ENCODE peak calls at places on chromosomes 6 and 20, in five cellular contexts. K is H1, Z is GM23338, R is Karpas-422, P is mesendoderm. T is an unnamed sample.

GRCh38 chr20:57458400-57459160 is 66.4 kb downstream of the CTCFL start:
- DNase-seq in K (no peak), Z (no peak), R (peak), P (no peak), T (no peak)

GRCh38 chr20:54681869-54682268 is 206.5 kb downstream of the DOK5 start:
- DNase-seq in K (no peak), Z (no peak), R (no peak), P (no peak), T (no peak)

GRCh38 chr20:25083141-25083772 is 1.3 kb upstream of the VSX1 start:
- DNase-seq in K (peak), Z (peak), R (no peak), P (no peak), T (no peak)

GRCh38 chr6:125930810-125931418 is 25.7 kb upstream of the HINT3 start:
- DNase-seq in K (no peak), Z (no peak), R (no peak), P (no peak), T (no peak)

GRCh38 chr6:112038756-112039430 is 15.0 kb upstream of the CCN6 start:
- DNase-seq in K (no peak), Z (no peak), R (no peak), P (no peak), T (no peak)

GRCh38 chr6:15677822-15678221 is 15.0 kb upstream of the DTNBP1 start:
- DNase-seq in K (no peak), Z (no peak), R (peak), P (no peak), T (no peak)

GRCh38 chr20:63754008-63754407 is 14.4 kb downstream of the SLC2A4RG start:
- DNase-seq in K (no peak), Z (peak), R (no peak), P (no peak), T (no peak)

GRCh38 chr6:35024601-35025054 is 116.5 kb downstream of the TCP11 start:
- DNase-seq in K (no peak), Z (peak), R (no peak), P (peak), T (no peak)

GRCh38 chr6:3364391-3364790 is 92.5 kb downstream of the SLC22A23 start:
- DNase-seq in K (no peak), Z (no peak), R (no peak), P (peak), T (no peak)

GRCh38 chr6:136873733-136874132 is 48.4 kb upstream of the SLC35D3 start:
- DNase-seq in K (no peak), Z (no peak), R (peak), P (peak), T (peak)

GRCh38 chr20:5316188-5317158 is at the start of gene PROKR2:
- DNase-seq in K (peak), Z (peak), R (no peak), P (peak), T (no peak)

GRCh38 chr6:168709440-168709839 is 268.5 kb downstream of the SMOC2 start:
- DNase-seq in K (no peak), Z (no peak), R (no peak), P (no peak), T (no peak)

GRCh38 chr20:37505263-37506165 is 15.5 kb upstream of the NNAT start:
- DNase-seq in K (no peak), Z (no peak), R (no peak), P (no peak), T (no peak)

GRCh38 chr6:45439861-45440388 is 62.2 kb upstream of the SUPT3H start:
- DNase-seq in K (no peak), Z (no peak), R (no peak), P (no peak), T (no peak)

GRCh38 chr6:84546427-84546914 is 217.9 kb downstream of the TBX18 start:
- DNase-seq in K (no peak), Z (no peak), R (no peak), P (peak), T (no peak)

GRCh38 chr20:46357030-46357514 is 48.8 kb upstream of the CDH22 start:
- DNase-seq in K (no peak), Z (no peak), R (no peak), P (no peak), T (no peak)

GRCh38 chr6:135163440-135163738 is 17.7 kb upstream of the MYB start:
- DNase-seq in K (no peak), Z (no peak), R (no peak), P (no peak), T (peak)

GRCh38 chr6:150235218-150235617 is 92.4 kb downstream of the PPP1R14C start:
- DNase-seq in K (no peak), Z (no peak), R (no peak), P (no peak), T (no peak)

GRCh38 chr6:75204959-75205775 is 686 bp downstream of the COL12A1 start:
- DNase-seq in K (peak), Z (peak), R (no peak), P (peak), T (no peak)

GRCh38 chr20:51420805-51421204 is 121.7 kb downstream of the NFATC2 start:
- DNase-seq in K (no peak), Z (no peak), R (no peak), P (no peak), T (no peak)

GRCh38 chr6:17633465-17634188 is 33.5 kb downstream of the FAM8A1 start:
- DNase-seq in K (no peak), Z (no peak), R (no peak), P (no peak), T (no peak)

GRCh38 chr6:29045075-29045474 is at the start of gene OR2W1:
- DNase-seq in K (no peak), Z (no peak), R (no peak), P (no peak), T (no peak)

GRCh38 chr20:39829255-39829654 is 859.8 kb downstream of the MAFB start:
- DNase-seq in K (peak), Z (peak), R (peak), P (peak), T (no peak)

GRCh38 chr6:5337573-5337972 is 76.3 kb downstream of the FARS2 start:
- DNase-seq in K (no peak), Z (peak), R (no peak), P (no peak), T (no peak)

GRCh38 chr6:2862712-2863174 is 21.1 kb upstream of the SERPINB1 start:
- DNase-seq in K (no peak), Z (no peak), R (peak), P (no peak), T (peak)

GRCh38 chr6:5665173-5665572 is 341.6 kb downstream of the NRN1 start:
- DNase-seq in K (no peak), Z (no peak), R (peak), P (no peak), T (peak)

GRCh38 chr20:45828589-45828988 is 1.5 kb upstream of the TNNC2 start:
- DNase-seq in K (no peak), Z (no peak), R (no peak), P (no peak), T (no peak)

GRCh38 chr20:45969712-45970634 is 2.0 kb downstream of the ZNF335 start:
- DNase-seq in K (no peak), Z (peak), R (peak), P (peak), T (peak)

GRCh38 chr6:63671098-63671754 is 35.6 kb downstream of the PHF3 start:
- DNase-seq in K (no peak), Z (no peak), R (no peak), P (no peak), T (no peak)

GRCh38 chr6:112163295-112164257 is 76.2 kb downstream of the FAM229B start:
- DNase-seq in K (peak), Z (peak), R (peak), P (peak), T (peak)

GRCh38 chr20:12198281-12198680 is 280.6 kb downstream of the BTBD3 start:
- DNase-seq in K (no peak), Z (no peak), R (no peak), P (no peak), T (no peak)

GRCh38 chr20:62581308-62581707 is 61.0 kb upstream of the SLCO4A1 start:
- DNase-seq in K (no peak), Z (no peak), R (no peak), P (no peak), T (no peak)

GRCh38 chr6:43916924-43917877 is 147.2 kb downstream of the VEGFA start:
- DNase-seq in K (no peak), Z (no peak), R (no peak), P (no peak), T (no peak)

GRCh38 chr6:43914272-43915147 is 144.5 kb downstream of the VEGFA start:
- DNase-seq in K (no peak), Z (no peak), R (no peak), P (no peak), T (no peak)

GRCh38 chr6:43913388-43914271 is 143.6 kb downstream of the VEGFA start:
- DNase-seq in K (no peak), Z (no peak), R (no peak), P (no peak), T (no peak)

GRCh38 chr6:43916091-43916923 is 146.3 kb downstream of the VEGFA start:
- DNase-seq in K (no peak), Z (no peak), R (no peak), P (no peak), T (no peak)

GRCh38 chr6:43915213-43915869 is 145.3 kb downstream of the VEGFA start:
- DNase-seq in K (no peak), Z (no peak), R (no peak), P (no peak), T (no peak)
- H3K4me2 ChIP-seq in K (no peak), Z (no peak), R (no peak), P (no peak), T (no peak)

DNA sequence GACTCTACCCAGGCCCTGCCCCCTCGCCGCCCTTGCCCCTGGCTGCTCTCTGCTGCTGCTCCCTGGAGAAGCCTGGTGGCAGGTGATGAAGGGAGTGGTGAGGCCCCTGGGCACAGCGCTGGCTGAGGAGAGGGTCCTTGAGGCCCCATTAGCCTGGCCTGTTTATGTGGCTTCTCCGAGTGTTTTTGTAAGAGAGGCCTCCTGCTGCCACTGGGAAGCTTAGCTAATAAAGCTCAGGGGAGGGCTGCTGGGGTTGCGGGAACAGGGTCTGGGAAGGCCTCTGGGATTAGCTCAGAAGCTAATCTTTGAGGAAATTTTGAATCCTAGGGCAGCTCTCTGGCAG is 15.5 kb downstream of the EBF4 start:
- DNase-seq in K (no peak), Z (no peak), R (no peak), P (no peak), T (no peak)
- H3K4me2 ChIP-seq in K (no peak), Z (peak), R (no peak), P (no peak), T (no peak)

DNA sequence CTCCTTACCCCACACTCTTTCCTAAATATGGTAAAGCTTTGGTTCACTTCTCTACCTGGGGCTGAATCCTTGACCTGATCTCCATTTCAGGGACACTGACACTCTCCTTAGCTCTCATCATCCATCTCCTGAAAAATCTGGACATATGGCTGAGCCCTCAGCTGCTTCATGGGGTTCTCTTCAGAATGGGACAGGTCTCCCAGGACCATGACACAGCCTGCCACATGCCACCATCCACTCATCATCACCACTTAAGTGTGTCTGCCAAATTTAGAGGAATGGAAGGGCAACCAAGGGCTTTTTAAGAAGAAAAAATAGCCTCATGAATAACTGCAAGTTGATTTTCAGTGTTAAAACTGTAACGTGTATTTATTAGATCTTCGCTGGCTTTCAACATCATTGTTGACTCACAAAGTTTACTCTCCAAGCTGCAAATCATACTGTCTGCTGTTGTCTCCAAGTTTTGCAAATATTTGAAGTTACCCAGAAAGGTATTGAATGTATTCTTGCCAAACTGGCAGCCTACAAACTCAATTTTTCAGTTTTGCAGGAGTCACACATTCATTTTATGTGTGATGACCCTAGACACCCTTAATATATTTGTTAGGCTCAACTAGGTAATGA is 41.1 kb downstream of the HS3ST5 start:
- DNase-seq in K (no peak), Z (no peak), R (no peak), P (no peak), T (no peak)
- H3K4me2 ChIP-seq in K (no peak), Z (no peak), R (no peak), P (no peak), T (no peak)

GRCh38 chr20:44579313-44580090 is 2.9 kb upstream of the PKIG start:
- DNase-seq in K (no peak), Z (no peak), R (peak), P (no peak), T (peak)
- H3K4me2 ChIP-seq in K (no peak), Z (no peak), R (peak), P (no peak), T (peak)

GRCh38 chr20:38810926-38811325 is 5.4 kb downstream of the PPP1R16B start:
- DNase-seq in K (no peak), Z (no peak), R (no peak), P (no peak), T (no peak)

GRCh38 chr20:38806855-38807655 is 1.6 kb downstream of the PPP1R16B start:
- DNase-seq in K (peak), Z (peak), R (no peak), P (peak), T (peak)

GRCh38 chr20:38811769-38812168 is 6.3 kb downstream of the PPP1R16B start:
- DNase-seq in K (no peak), Z (no peak), R (no peak), P (no peak), T (no peak)

GRCh38 chr20:38812182-38812581 is 6.7 kb downstream of the PPP1R16B start:
- DNase-seq in K (no peak), Z (no peak), R (no peak), P (no peak), T (peak)

DNA sequence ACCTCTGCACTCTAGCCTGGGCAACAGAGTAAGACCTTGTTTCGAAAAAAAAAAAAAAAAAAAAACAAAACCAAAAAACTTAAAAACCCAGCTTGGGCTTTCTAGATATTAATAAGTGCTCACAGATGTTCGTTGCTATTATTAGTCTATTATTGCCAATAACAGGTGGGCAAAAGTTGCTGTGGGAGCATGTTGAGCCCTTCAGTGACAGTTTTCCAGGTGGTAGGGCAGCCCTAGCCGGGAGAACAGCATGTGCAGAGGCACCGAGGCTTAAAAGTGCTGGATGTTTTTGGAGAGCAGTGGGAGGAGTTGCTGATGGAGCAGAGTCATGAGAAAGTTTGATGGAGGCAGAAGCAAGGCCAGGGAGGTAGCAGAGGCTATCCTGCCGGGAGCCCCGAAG is 4.4 kb downstream of the PPP1R16B start:
- DNase-seq in K (no peak), Z (no peak), R (no peak), P (no peak), T (no peak)
- H3K4me2 ChIP-seq in K (no peak), Z (no peak), R (no peak), P (no peak), T (peak)

DNA sequence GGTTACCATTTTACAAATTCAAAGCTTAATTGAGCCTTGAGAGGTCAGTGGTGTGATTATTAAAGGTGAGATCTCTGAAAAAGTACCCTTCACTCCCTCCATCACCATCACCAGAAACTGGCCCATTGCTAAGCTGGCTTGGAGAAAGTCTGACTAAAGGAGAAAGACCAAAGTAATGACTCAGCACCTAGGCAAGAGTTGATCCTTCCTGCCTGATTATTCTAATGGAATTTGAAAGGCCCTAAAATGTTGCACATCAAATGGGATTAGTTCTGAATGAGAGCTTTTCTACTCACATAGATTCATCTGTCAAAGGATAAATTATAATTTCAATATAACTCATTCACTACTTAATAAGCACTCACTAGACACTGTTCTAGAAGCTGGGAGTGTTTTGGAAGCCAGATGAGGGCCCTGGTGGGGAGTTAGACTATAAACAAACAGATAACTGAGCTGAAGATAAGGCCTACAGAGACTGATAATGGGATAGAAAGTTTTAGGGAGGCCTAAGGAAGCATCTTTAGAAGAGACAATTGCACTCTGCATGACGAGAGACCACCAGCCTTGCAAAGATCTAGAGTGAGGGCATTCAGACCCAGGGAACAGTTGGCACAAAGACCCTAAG is 366.7 kb downstream of the SYNE1 start:
- DNase-seq in K (no peak), Z (no peak), R (no peak), P (peak), T (no peak)
- H3K4me2 ChIP-seq in K (no peak), Z (no peak), R (no peak), P (no peak), T (no peak)